ENCODE peak calls at places on chromosomes 7 and 10, in four cellular contexts. One of them, this sample, is unnamed.

GRCh38 chr7:134703241-134703594 is 56.6 kb downstream of the BPGM start:
- DNase-seq in astrocyte of the spinal cord: no peak
- DNase-seq in B cell: no peak
- DNase-seq in left ventricle myocardium inferior: no peak
- DNase-seq in this sample: no peak

GRCh38 chr10:110918633-110919348 is at the start of gene BBIP1:
- DNase-seq in left ventricle myocardium inferior: no peak
- DNase-seq in astrocyte of the spinal cord: peak
- DNase-seq in B cell: peak
- DNase-seq in this sample: no peak

GRCh38 chr7:132614428-132615076 is 38.3 kb upstream of the PLXNA4 start:
- DNase-seq in astrocyte of the spinal cord: peak
- DNase-seq in B cell: no peak
- DNase-seq in left ventricle myocardium inferior: peak
- DNase-seq in this sample: no peak

GRCh38 chr7:139675127-139676110 is 102.4 kb downstream of the HIPK2 start:
- DNase-seq in astrocyte of the spinal cord: peak
- DNase-seq in left ventricle myocardium inferior: no peak
- DNase-seq in B cell: no peak
- DNase-seq in this sample: no peak

GRCh38 chr10:44581996-44582395 is 197.1 kb upstream of the CXCL12 start:
- DNase-seq in B cell: no peak
- DNase-seq in astrocyte of the spinal cord: no peak
- DNase-seq in left ventricle myocardium inferior: no peak
- DNase-seq in this sample: no peak

GRCh38 chr7:17297243-17297642 is 1.2 kb upstream of the AHR start:
- DNase-seq in left ventricle myocardium inferior: no peak
- DNase-seq in B cell: peak
- DNase-seq in astrocyte of the spinal cord: no peak
- DNase-seq in this sample: no peak

GRCh38 chr10:5945561-5946418 is 31.6 kb downstream of the IL15RA start:
- DNase-seq in astrocyte of the spinal cord: peak
- DNase-seq in left ventricle myocardium inferior: peak
- DNase-seq in B cell: no peak
- DNase-seq in this sample: no peak

GRCh38 chr7:139679731-139680594 is 97.8 kb downstream of the HIPK2 start:
- DNase-seq in left ventricle myocardium inferior: no peak
- DNase-seq in astrocyte of the spinal cord: peak
- DNase-seq in B cell: no peak
- DNase-seq in this sample: no peak

GRCh38 chr10:61175331-61175730 is 231.3 kb upstream of the RHOBTB1 start:
- DNase-seq in left ventricle myocardium inferior: no peak
- DNase-seq in astrocyte of the spinal cord: peak
- DNase-seq in B cell: no peak
- DNase-seq in this sample: no peak

GRCh38 chr7:77368974-77369373 is 47.2 kb downstream of the GSAP start:
- DNase-seq in astrocyte of the spinal cord: peak
- DNase-seq in left ventricle myocardium inferior: no peak
- DNase-seq in B cell: no peak
- DNase-seq in this sample: no peak

GRCh38 chr10:13669182-13669860 is 82.6 kb downstream of the PRPF18 start:
- DNase-seq in left ventricle myocardium inferior: no peak
- DNase-seq in astrocyte of the spinal cord: no peak
- DNase-seq in B cell: no peak
- DNase-seq in this sample: no peak

GRCh38 chr10:74738985-74739567 is 87.3 kb upstream of the KAT6B start:
- DNase-seq in astrocyte of the spinal cord: peak
- DNase-seq in B cell: peak
- DNase-seq in left ventricle myocardium inferior: no peak
- DNase-seq in this sample: peak

GRCh38 chr7:20786421-20786778 is 286 bp downstream of the SP8 start:
- DNase-seq in astrocyte of the spinal cord: no peak
- DNase-seq in B cell: no peak
- DNase-seq in left ventricle myocardium inferior: no peak
- DNase-seq in this sample: no peak

GRCh38 chr7:158532093-158532627 is 55.5 kb downstream of the PTPRN2 start:
- DNase-seq in B cell: no peak
- DNase-seq in left ventricle myocardium inferior: no peak
- DNase-seq in astrocyte of the spinal cord: no peak
- DNase-seq in this sample: no peak

GRCh38 chr7:43639858-43640491 is 57.1 kb downstream of the STK17A start:
- DNase-seq in B cell: no peak
- DNase-seq in left ventricle myocardium inferior: no peak
- DNase-seq in astrocyte of the spinal cord: peak
- DNase-seq in this sample: no peak

GRCh38 chr7:1892011-1892965 is 222.2 kb downstream of the ELFN1 start:
- DNase-seq in left ventricle myocardium inferior: no peak
- DNase-seq in B cell: no peak
- DNase-seq in astrocyte of the spinal cord: no peak
- DNase-seq in this sample: no peak

GRCh38 chr10:81820418-81820817 is 54.6 kb upstream of the NRG3 start:
- DNase-seq in left ventricle myocardium inferior: no peak
- DNase-seq in astrocyte of the spinal cord: no peak
- DNase-seq in B cell: no peak
- DNase-seq in this sample: no peak

GRCh38 chr7:148503900-148504487 is 86.6 kb upstream of the C7orf33 start:
- DNase-seq in left ventricle myocardium inferior: no peak
- DNase-seq in B cell: peak
- DNase-seq in astrocyte of the spinal cord: peak
- DNase-seq in this sample: no peak

GRCh38 chr10:86667421-86668181 is 710 bp upstream of the LDB3 start:
- DNase-seq in astrocyte of the spinal cord: no peak
- DNase-seq in left ventricle myocardium inferior: peak
- DNase-seq in B cell: no peak
- DNase-seq in this sample: no peak

GRCh38 chr10:103710490-103710889 is 144.9 kb downstream of the SH3PXD2A start:
- DNase-seq in left ventricle myocardium inferior: no peak
- DNase-seq in astrocyte of the spinal cord: no peak
- DNase-seq in B cell: no peak
- DNase-seq in this sample: no peak

GRCh38 chr7:41938371-41938770 is 235.5 kb upstream of the INHBA start:
- DNase-seq in left ventricle myocardium inferior: no peak
- DNase-seq in B cell: no peak
- DNase-seq in astrocyte of the spinal cord: no peak
- DNase-seq in this sample: no peak

GRCh38 chr10:71765176-71765906 is 8.0 kb downstream of the VSIR start:
- DNase-seq in left ventricle myocardium inferior: peak
- DNase-seq in astrocyte of the spinal cord: peak
- DNase-seq in B cell: no peak
- DNase-seq in this sample: no peak

GRCh38 chr7:47479821-47480575 is 101.9 kb downstream of the TNS3 start:
- DNase-seq in B cell: peak
- DNase-seq in left ventricle myocardium inferior: no peak
- DNase-seq in astrocyte of the spinal cord: no peak
- DNase-seq in this sample: no peak

GRCh38 chr10:489335-489734 is 200.1 kb downstream of the DIP2C start:
- DNase-seq in left ventricle myocardium inferior: no peak
- DNase-seq in astrocyte of the spinal cord: no peak
- DNase-seq in B cell: no peak
- DNase-seq in this sample: no peak

GRCh38 chr7:80942261-80943041 is 23.6 kb upstream of the SEMA3C start:
- DNase-seq in B cell: no peak
- DNase-seq in left ventricle myocardium inferior: peak
- DNase-seq in astrocyte of the spinal cord: peak
- DNase-seq in this sample: no peak

GRCh38 chr7:55951637-55952351 is at the start of gene MRPS17:
- DNase-seq in left ventricle myocardium inferior: peak
- DNase-seq in B cell: peak
- DNase-seq in astrocyte of the spinal cord: peak
- DNase-seq in this sample: peak

GRCh38 chr10:91597397-91597881 is 35.4 kb downstream of the PPP1R3C start:
- DNase-seq in B cell: no peak
- DNase-seq in left ventricle myocardium inferior: no peak
- DNase-seq in astrocyte of the spinal cord: peak
- DNase-seq in this sample: no peak

GRCh38 chr7:101691822-101692384 is 62.8 kb upstream of the MYL10 start:
- DNase-seq in astrocyte of the spinal cord: no peak
- DNase-seq in left ventricle myocardium inferior: no peak
- DNase-seq in B cell: no peak
- DNase-seq in this sample: no peak

GRCh38 chr7:118245267-118246040 is 20.9 kb downstream of the ANKRD7 start:
- DNase-seq in left ventricle myocardium inferior: no peak
- DNase-seq in astrocyte of the spinal cord: peak
- DNase-seq in B cell: no peak
- DNase-seq in this sample: no peak

GRCh38 chr7:131067220-131067619 is 260.5 kb upstream of the MKLN1 start:
- DNase-seq in B cell: no peak
- DNase-seq in astrocyte of the spinal cord: no peak
- DNase-seq in left ventricle myocardium inferior: no peak
- DNase-seq in this sample: no peak

GRCh38 chr7:960269-960871 is 5.9 kb upstream of the ADAP1 start:
- DNase-seq in left ventricle myocardium inferior: peak
- DNase-seq in astrocyte of the spinal cord: no peak
- DNase-seq in B cell: no peak
- DNase-seq in this sample: no peak

GRCh38 chr7:113890326-113891030 is 28.3 kb downstream of the PPP1R3A start:
- DNase-seq in astrocyte of the spinal cord: peak
- DNase-seq in B cell: no peak
- DNase-seq in left ventricle myocardium inferior: no peak
- DNase-seq in this sample: no peak

GRCh38 chr7:47496064-47496665 is 85.7 kb downstream of the TNS3 start:
- DNase-seq in left ventricle myocardium inferior: no peak
- DNase-seq in B cell: no peak
- DNase-seq in astrocyte of the spinal cord: no peak
- DNase-seq in this sample: no peak

GRCh38 chr7:27464970-27465369 is 197.7 kb downstream of the HIBADH start:
- DNase-seq in left ventricle myocardium inferior: no peak
- DNase-seq in B cell: no peak
- DNase-seq in astrocyte of the spinal cord: no peak
- DNase-seq in this sample: no peak

GRCh38 chr7:45178241-45179225 is 20.9 kb downstream of the RAMP3 start:
- DNase-seq in astrocyte of the spinal cord: no peak
- DNase-seq in B cell: no peak
- DNase-seq in left ventricle myocardium inferior: no peak
- DNase-seq in this sample: peak

GRCh38 chr10:63120554-63120953 is 12.6 kb upstream of the NRBF2 start:
- DNase-seq in left ventricle myocardium inferior: no peak
- DNase-seq in B cell: no peak
- DNase-seq in astrocyte of the spinal cord: peak
- DNase-seq in this sample: no peak
- TF ChIP-seq CTCF in left ventricle myocardium inferior: no peak
- TF ChIP-seq CTCF in B cell: no peak
- TF ChIP-seq CTCF in astrocyte of the spinal cord: no peak
- TF ChIP-seq CTCF in this sample: no peak

GRCh38 chr10:38010150-38010903 is at the start of gene ZNF33A:
- DNase-seq in left ventricle myocardium inferior: peak
- DNase-seq in B cell: peak
- DNase-seq in astrocyte of the spinal cord: peak
- DNase-seq in this sample: peak
- TF ChIP-seq CTCF in left ventricle myocardium inferior: no peak
- TF ChIP-seq CTCF in B cell: no peak
- TF ChIP-seq CTCF in astrocyte of the spinal cord: no peak
- TF ChIP-seq CTCF in this sample: no peak

GRCh38 chr10:47266602-47267001 is 33.4 kb upstream of the GDF10 start:
- DNase-seq in left ventricle myocardium inferior: no peak
- DNase-seq in B cell: no peak
- DNase-seq in astrocyte of the spinal cord: no peak
- DNase-seq in this sample: no peak

GRCh38 chr10:47268696-47269095 is 31.3 kb upstream of the GDF10 start:
- DNase-seq in astrocyte of the spinal cord: no peak
- DNase-seq in left ventricle myocardium inferior: no peak
- DNase-seq in B cell: no peak
- DNase-seq in this sample: no peak

GRCh38 chr10:47264797-47265281 is 35.2 kb upstream of the GDF10 start:
- DNase-seq in astrocyte of the spinal cord: no peak
- DNase-seq in left ventricle myocardium inferior: no peak
- DNase-seq in B cell: no peak
- DNase-seq in this sample: peak

GRCh38 chr10:47269294-47269693 is 30.7 kb upstream of the GDF10 start:
- DNase-seq in B cell: peak
- DNase-seq in astrocyte of the spinal cord: no peak
- DNase-seq in left ventricle myocardium inferior: no peak
- DNase-seq in this sample: peak
- TF ChIP-seq CTCF in B cell: no peak
- TF ChIP-seq CTCF in astrocyte of the spinal cord: peak
- TF ChIP-seq CTCF in left ventricle myocardium inferior: peak
- TF ChIP-seq CTCF in this sample: peak

GRCh38 chr10:35765039-35765662 is 123.1 kb upstream of the FZD8 start:
- DNase-seq in B cell: no peak
- DNase-seq in astrocyte of the spinal cord: no peak
- DNase-seq in left ventricle myocardium inferior: no peak
- DNase-seq in this sample: no peak
- TF ChIP-seq CTCF in B cell: no peak
- TF ChIP-seq CTCF in astrocyte of the spinal cord: no peak
- TF ChIP-seq CTCF in left ventricle myocardium inferior: no peak
- TF ChIP-seq CTCF in this sample: no peak

DNA sequence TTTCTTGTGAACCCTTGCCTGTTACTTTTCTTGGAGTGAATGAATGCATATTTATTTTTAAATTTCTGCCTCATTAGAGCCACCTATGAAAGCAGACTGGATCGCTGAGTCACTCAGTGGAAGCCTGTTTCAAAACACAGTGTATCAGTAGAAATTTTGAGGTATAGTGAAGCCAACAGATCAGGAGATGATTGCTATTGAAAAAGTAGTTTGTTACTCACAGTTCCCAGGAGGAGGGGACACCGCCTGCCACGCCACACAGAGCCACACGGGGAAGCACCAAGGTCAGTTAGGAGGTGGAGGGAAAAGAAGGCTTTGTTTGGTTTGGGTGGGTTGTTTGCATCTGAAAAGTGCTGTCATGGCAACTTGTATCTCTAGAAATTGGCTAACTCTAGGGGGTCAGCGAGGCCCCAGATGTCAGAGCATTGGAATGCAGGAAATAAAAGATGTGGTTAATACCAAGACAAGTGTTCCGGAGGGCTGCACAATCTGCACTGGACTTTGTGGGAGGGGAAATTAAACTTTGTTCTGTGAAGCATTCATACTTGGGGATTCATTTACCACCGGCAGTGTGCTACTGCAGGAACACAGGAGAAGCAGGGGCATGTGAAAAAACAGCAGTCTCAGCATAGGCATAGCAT is 106.4 kb upstream of the SDK1 start:
- DNase-seq in left ventricle myocardium inferior: no peak
- DNase-seq in B cell: no peak
- DNase-seq in astrocyte of the spinal cord: peak
- DNase-seq in this sample: no peak
- TF ChIP-seq CTCF in left ventricle myocardium inferior: no peak
- TF ChIP-seq CTCF in B cell: no peak
- TF ChIP-seq CTCF in astrocyte of the spinal cord: peak
- TF ChIP-seq CTCF in this sample: no peak

GRCh38 chr10:84237199-84238051 is 3.9 kb downstream of the LRIT1 start:
- DNase-seq in astrocyte of the spinal cord: no peak
- DNase-seq in B cell: no peak
- DNase-seq in left ventricle myocardium inferior: peak
- DNase-seq in this sample: no peak
- TF ChIP-seq CTCF in astrocyte of the spinal cord: no peak
- TF ChIP-seq CTCF in B cell: no peak
- TF ChIP-seq CTCF in left ventricle myocardium inferior: peak
- TF ChIP-seq CTCF in this sample: peak

GRCh38 chr7:136214356-136214755 is 237.2 kb upstream of the MTPN start:
- DNase-seq in astrocyte of the spinal cord: no peak
- DNase-seq in B cell: no peak
- DNase-seq in left ventricle myocardium inferior: no peak
- DNase-seq in this sample: no peak
- TF ChIP-seq CTCF in astrocyte of the spinal cord: peak
- TF ChIP-seq CTCF in B cell: no peak
- TF ChIP-seq CTCF in left ventricle myocardium inferior: no peak
- TF ChIP-seq CTCF in this sample: no peak

GRCh38 chr7:3482147-3482921 is 181.3 kb downstream of the SDK1 start:
- DNase-seq in B cell: peak
- DNase-seq in left ventricle myocardium inferior: no peak
- DNase-seq in astrocyte of the spinal cord: peak
- DNase-seq in this sample: no peak
- TF ChIP-seq CTCF in B cell: peak
- TF ChIP-seq CTCF in left ventricle myocardium inferior: peak
- TF ChIP-seq CTCF in astrocyte of the spinal cord: peak
- TF ChIP-seq CTCF in this sample: no peak